ENCODE peak calls at places on chromosomes 1 and 21, in ten cellular contexts. One of them, this sample, is unnamed.

GRCh38 chr1:229716692-229717091 is 90.6 kb downstream of the URB2 start:
- DNase-seq in AG10803: no peak
- DNase-seq in OCI-LY7: no peak
- DNase-seq in iris pigment epithelial cell: no peak
- DNase-seq in ACHN: no peak
- DNase-seq in stimulated activated CD4-positive, alpha-beta T cell treated with anti-CD3 and anti-CD28 coated beads, Interleukin-1b, Interleukin-23, amount 100 ng/mL, for 4 hours: no peak
- DNase-seq in stimulated activated naive CD8-positive, alpha-beta T cell treated with anti-CD3 and anti-CD28 coated beads, Interleukin-15, Interleukin-2, amounts not matched to agents 100 U/mL and 50 U/mL, for 24 hours: no peak
- DNase-seq in SW480: no peak
- DNase-seq in tibial nerve: no peak
- DNase-seq in Right ventricle myocardium inferior: no peak
- DNase-seq in this sample: no peak

GRCh38 chr1:109923131-109923945 is 12.7 kb downstream of the CSF1 start:
- DNase-seq in stimulated activated naive CD8-positive, alpha-beta T cell treated with anti-CD3 and anti-CD28 coated beads, Interleukin-15, Interleukin-2, amounts not matched to agents 100 U/mL and 50 U/mL, for 24 hours: no peak
- DNase-seq in OCI-LY7: peak
- DNase-seq in Right ventricle myocardium inferior: no peak
- DNase-seq in tibial nerve: no peak
- DNase-seq in iris pigment epithelial cell: peak
- DNase-seq in SW480: peak
- DNase-seq in ACHN: no peak
- DNase-seq in AG10803: no peak
- DNase-seq in stimulated activated CD4-positive, alpha-beta T cell treated with anti-CD3 and anti-CD28 coated beads, Interleukin-1b, Interleukin-23, amount 100 ng/mL, for 4 hours: no peak
- DNase-seq in this sample: no peak

GRCh38 chr1:224331824-224332223 is 1.9 kb upstream of the NVL start:
- DNase-seq in AG10803: no peak
- DNase-seq in tibial nerve: no peak
- DNase-seq in iris pigment epithelial cell: no peak
- DNase-seq in ACHN: no peak
- DNase-seq in stimulated activated CD4-positive, alpha-beta T cell treated with anti-CD3 and anti-CD28 coated beads, Interleukin-1b, Interleukin-23, amount 100 ng/mL, for 4 hours: no peak
- DNase-seq in SW480: no peak
- DNase-seq in OCI-LY7: no peak
- DNase-seq in Right ventricle myocardium inferior: no peak
- DNase-seq in stimulated activated naive CD8-positive, alpha-beta T cell treated with anti-CD3 and anti-CD28 coated beads, Interleukin-15, Interleukin-2, amounts not matched to agents 100 U/mL and 50 U/mL, for 24 hours: no peak
- DNase-seq in this sample: no peak

GRCh38 chr1:9716404-9717192 is 65.1 kb downstream of the PIK3CD start:
- DNase-seq in SW480: no peak
- DNase-seq in stimulated activated naive CD8-positive, alpha-beta T cell treated with anti-CD3 and anti-CD28 coated beads, Interleukin-15, Interleukin-2, amounts not matched to agents 100 U/mL and 50 U/mL, for 24 hours: peak
- DNase-seq in ACHN: no peak
- DNase-seq in Right ventricle myocardium inferior: no peak
- DNase-seq in stimulated activated CD4-positive, alpha-beta T cell treated with anti-CD3 and anti-CD28 coated beads, Interleukin-1b, Interleukin-23, amount 100 ng/mL, for 4 hours: no peak
- DNase-seq in AG10803: no peak
- DNase-seq in tibial nerve: no peak
- DNase-seq in OCI-LY7: no peak
- DNase-seq in iris pigment epithelial cell: no peak
- DNase-seq in this sample: no peak

GRCh38 chr1:230005040-230005439 is 62.0 kb upstream of the GALNT2 start:
- DNase-seq in AG10803: no peak
- DNase-seq in stimulated activated CD4-positive, alpha-beta T cell treated with anti-CD3 and anti-CD28 coated beads, Interleukin-1b, Interleukin-23, amount 100 ng/mL, for 4 hours: no peak
- DNase-seq in iris pigment epithelial cell: no peak
- DNase-seq in Right ventricle myocardium inferior: no peak
- DNase-seq in ACHN: no peak
- DNase-seq in tibial nerve: no peak
- DNase-seq in SW480: no peak
- DNase-seq in OCI-LY7: no peak
- DNase-seq in stimulated activated naive CD8-positive, alpha-beta T cell treated with anti-CD3 and anti-CD28 coated beads, Interleukin-15, Interleukin-2, amounts not matched to agents 100 U/mL and 50 U/mL, for 24 hours: no peak
- DNase-seq in this sample: no peak

GRCh38 chr1:212512731-212513559 is 80.2 kb downstream of the NENF start:
- DNase-seq in Right ventricle myocardium inferior: no peak
- DNase-seq in SW480: peak
- DNase-seq in tibial nerve: no peak
- DNase-seq in iris pigment epithelial cell: no peak
- DNase-seq in AG10803: peak
- DNase-seq in OCI-LY7: no peak
- DNase-seq in stimulated activated CD4-positive, alpha-beta T cell treated with anti-CD3 and anti-CD28 coated beads, Interleukin-1b, Interleukin-23, amount 100 ng/mL, for 4 hours: no peak
- DNase-seq in ACHN: peak
- DNase-seq in stimulated activated naive CD8-positive, alpha-beta T cell treated with anti-CD3 and anti-CD28 coated beads, Interleukin-15, Interleukin-2, amounts not matched to agents 100 U/mL and 50 U/mL, for 24 hours: no peak
- DNase-seq in this sample: no peak

GRCh38 chr1:198001776-198002408 is 84.7 kb downstream of the LHX9 start:
- DNase-seq in stimulated activated naive CD8-positive, alpha-beta T cell treated with anti-CD3 and anti-CD28 coated beads, Interleukin-15, Interleukin-2, amounts not matched to agents 100 U/mL and 50 U/mL, for 24 hours: no peak
- DNase-seq in SW480: no peak
- DNase-seq in OCI-LY7: no peak
- DNase-seq in stimulated activated CD4-positive, alpha-beta T cell treated with anti-CD3 and anti-CD28 coated beads, Interleukin-1b, Interleukin-23, amount 100 ng/mL, for 4 hours: no peak
- DNase-seq in tibial nerve: no peak
- DNase-seq in iris pigment epithelial cell: peak
- DNase-seq in Right ventricle myocardium inferior: no peak
- DNase-seq in AG10803: peak
- DNase-seq in ACHN: no peak
- DNase-seq in this sample: no peak

GRCh38 chr1:54310439-54311328 is 95.5 kb downstream of the SSBP3 start:
- DNase-seq in Right ventricle myocardium inferior: no peak
- DNase-seq in ACHN: peak
- DNase-seq in stimulated activated naive CD8-positive, alpha-beta T cell treated with anti-CD3 and anti-CD28 coated beads, Interleukin-15, Interleukin-2, amounts not matched to agents 100 U/mL and 50 U/mL, for 24 hours: peak
- DNase-seq in AG10803: peak
- DNase-seq in iris pigment epithelial cell: peak
- DNase-seq in SW480: peak
- DNase-seq in stimulated activated CD4-positive, alpha-beta T cell treated with anti-CD3 and anti-CD28 coated beads, Interleukin-1b, Interleukin-23, amount 100 ng/mL, for 4 hours: peak
- DNase-seq in OCI-LY7: peak
- DNase-seq in tibial nerve: no peak
- DNase-seq in this sample: peak

GRCh38 chr21:42189860-42190491 is 29.0 kb upstream of the ABCG1 start:
- DNase-seq in ACHN: no peak
- DNase-seq in iris pigment epithelial cell: no peak
- DNase-seq in OCI-LY7: no peak
- DNase-seq in stimulated activated CD4-positive, alpha-beta T cell treated with anti-CD3 and anti-CD28 coated beads, Interleukin-1b, Interleukin-23, amount 100 ng/mL, for 4 hours: no peak
- DNase-seq in stimulated activated naive CD8-positive, alpha-beta T cell treated with anti-CD3 and anti-CD28 coated beads, Interleukin-15, Interleukin-2, amounts not matched to agents 100 U/mL and 50 U/mL, for 24 hours: no peak
- DNase-seq in AG10803: peak
- DNase-seq in Right ventricle myocardium inferior: no peak
- DNase-seq in tibial nerve: no peak
- DNase-seq in SW480: no peak
- DNase-seq in this sample: no peak

GRCh38 chr1:17098440-17099317 is 20.6 kb downstream of the PADI2 start:
- DNase-seq in Right ventricle myocardium inferior: no peak
- DNase-seq in tibial nerve: no peak
- DNase-seq in OCI-LY7: no peak
- DNase-seq in AG10803: peak
- DNase-seq in iris pigment epithelial cell: no peak
- DNase-seq in SW480: no peak
- DNase-seq in stimulated activated naive CD8-positive, alpha-beta T cell treated with anti-CD3 and anti-CD28 coated beads, Interleukin-15, Interleukin-2, amounts not matched to agents 100 U/mL and 50 U/mL, for 24 hours: no peak
- DNase-seq in ACHN: peak
- DNase-seq in stimulated activated CD4-positive, alpha-beta T cell treated with anti-CD3 and anti-CD28 coated beads, Interleukin-1b, Interleukin-23, amount 100 ng/mL, for 4 hours: no peak
- DNase-seq in this sample: no peak

GRCh38 chr1:60952566-60953215 is 129.7 kb upstream of the NFIA start:
- DNase-seq in AG10803: no peak
- DNase-seq in iris pigment epithelial cell: no peak
- DNase-seq in SW480: no peak
- DNase-seq in stimulated activated naive CD8-positive, alpha-beta T cell treated with anti-CD3 and anti-CD28 coated beads, Interleukin-15, Interleukin-2, amounts not matched to agents 100 U/mL and 50 U/mL, for 24 hours: no peak
- DNase-seq in tibial nerve: no peak
- DNase-seq in OCI-LY7: no peak
- DNase-seq in ACHN: no peak
- DNase-seq in stimulated activated CD4-positive, alpha-beta T cell treated with anti-CD3 and anti-CD28 coated beads, Interleukin-1b, Interleukin-23, amount 100 ng/mL, for 4 hours: no peak
- DNase-seq in Right ventricle myocardium inferior: no peak
- DNase-seq in this sample: no peak

GRCh38 chr1:214983126-214983869 is 99.2 kb upstream of the KCNK2 start:
- DNase-seq in AG10803: peak
- DNase-seq in tibial nerve: no peak
- DNase-seq in ACHN: no peak
- DNase-seq in stimulated activated naive CD8-positive, alpha-beta T cell treated with anti-CD3 and anti-CD28 coated beads, Interleukin-15, Interleukin-2, amounts not matched to agents 100 U/mL and 50 U/mL, for 24 hours: no peak
- DNase-seq in SW480: peak
- DNase-seq in stimulated activated CD4-positive, alpha-beta T cell treated with anti-CD3 and anti-CD28 coated beads, Interleukin-1b, Interleukin-23, amount 100 ng/mL, for 4 hours: no peak
- DNase-seq in iris pigment epithelial cell: peak
- DNase-seq in Right ventricle myocardium inferior: no peak
- DNase-seq in OCI-LY7: no peak
- DNase-seq in this sample: no peak

GRCh38 chr1:193569696-193570269 is 383.4 kb upstream of the B3GALT2 start:
- DNase-seq in iris pigment epithelial cell: peak
- DNase-seq in OCI-LY7: no peak
- DNase-seq in ACHN: peak
- DNase-seq in Right ventricle myocardium inferior: no peak
- DNase-seq in stimulated activated CD4-positive, alpha-beta T cell treated with anti-CD3 and anti-CD28 coated beads, Interleukin-1b, Interleukin-23, amount 100 ng/mL, for 4 hours: no peak
- DNase-seq in SW480: no peak
- DNase-seq in tibial nerve: no peak
- DNase-seq in AG10803: peak
- DNase-seq in stimulated activated naive CD8-positive, alpha-beta T cell treated with anti-CD3 and anti-CD28 coated beads, Interleukin-15, Interleukin-2, amounts not matched to agents 100 U/mL and 50 U/mL, for 24 hours: no peak
- DNase-seq in this sample: no peak

GRCh38 chr1:55215194-55216021 is at the start of gene USP24:
- DNase-seq in ACHN: peak
- DNase-seq in iris pigment epithelial cell: peak
- DNase-seq in stimulated activated naive CD8-positive, alpha-beta T cell treated with anti-CD3 and anti-CD28 coated beads, Interleukin-15, Interleukin-2, amounts not matched to agents 100 U/mL and 50 U/mL, for 24 hours: peak
- DNase-seq in AG10803: peak
- DNase-seq in OCI-LY7: peak
- DNase-seq in Right ventricle myocardium inferior: peak
- DNase-seq in stimulated activated CD4-positive, alpha-beta T cell treated with anti-CD3 and anti-CD28 coated beads, Interleukin-1b, Interleukin-23, amount 100 ng/mL, for 4 hours: peak
- DNase-seq in tibial nerve: peak
- DNase-seq in SW480: peak
- DNase-seq in this sample: peak

GRCh38 chr1:52683367-52683940 is 14.7 kb downstream of the COA7 start:
- DNase-seq in OCI-LY7: no peak
- DNase-seq in Right ventricle myocardium inferior: no peak
- DNase-seq in ACHN: no peak
- DNase-seq in AG10803: no peak
- DNase-seq in SW480: no peak
- DNase-seq in stimulated activated CD4-positive, alpha-beta T cell treated with anti-CD3 and anti-CD28 coated beads, Interleukin-1b, Interleukin-23, amount 100 ng/mL, for 4 hours: no peak
- DNase-seq in iris pigment epithelial cell: no peak
- DNase-seq in stimulated activated naive CD8-positive, alpha-beta T cell treated with anti-CD3 and anti-CD28 coated beads, Interleukin-15, Interleukin-2, amounts not matched to agents 100 U/mL and 50 U/mL, for 24 hours: no peak
- DNase-seq in tibial nerve: no peak
- DNase-seq in this sample: no peak

GRCh38 chr21:32330784-32331311 is 32.2 kb downstream of the MRAP start:
- DNase-seq in AG10803: no peak
- DNase-seq in OCI-LY7: no peak
- DNase-seq in stimulated activated CD4-positive, alpha-beta T cell treated with anti-CD3 and anti-CD28 coated beads, Interleukin-1b, Interleukin-23, amount 100 ng/mL, for 4 hours: no peak
- DNase-seq in tibial nerve: no peak
- DNase-seq in iris pigment epithelial cell: no peak
- DNase-seq in SW480: peak
- DNase-seq in stimulated activated naive CD8-positive, alpha-beta T cell treated with anti-CD3 and anti-CD28 coated beads, Interleukin-15, Interleukin-2, amounts not matched to agents 100 U/mL and 50 U/mL, for 24 hours: no peak
- DNase-seq in Right ventricle myocardium inferior: no peak
- DNase-seq in ACHN: no peak
- DNase-seq in this sample: no peak

GRCh38 chr1:156841289-156841855 is 17.5 kb downstream of the INSRR start:
- DNase-seq in AG10803: no peak
- DNase-seq in tibial nerve: no peak
- DNase-seq in Right ventricle myocardium inferior: no peak
- DNase-seq in ACHN: no peak
- DNase-seq in OCI-LY7: no peak
- DNase-seq in stimulated activated CD4-positive, alpha-beta T cell treated with anti-CD3 and anti-CD28 coated beads, Interleukin-1b, Interleukin-23, amount 100 ng/mL, for 4 hours: no peak
- DNase-seq in stimulated activated naive CD8-positive, alpha-beta T cell treated with anti-CD3 and anti-CD28 coated beads, Interleukin-15, Interleukin-2, amounts not matched to agents 100 U/mL and 50 U/mL, for 24 hours: no peak
- DNase-seq in iris pigment epithelial cell: no peak
- DNase-seq in SW480: no peak
- DNase-seq in this sample: no peak

GRCh38 chr21:31564439-31564838 is 95.1 kb upstream of the SOD1 start:
- DNase-seq in stimulated activated naive CD8-positive, alpha-beta T cell treated with anti-CD3 and anti-CD28 coated beads, Interleukin-15, Interleukin-2, amounts not matched to agents 100 U/mL and 50 U/mL, for 24 hours: no peak
- DNase-seq in OCI-LY7: no peak
- DNase-seq in Right ventricle myocardium inferior: no peak
- DNase-seq in AG10803: no peak
- DNase-seq in SW480: no peak
- DNase-seq in iris pigment epithelial cell: peak
- DNase-seq in tibial nerve: no peak
- DNase-seq in stimulated activated CD4-positive, alpha-beta T cell treated with anti-CD3 and anti-CD28 coated beads, Interleukin-1b, Interleukin-23, amount 100 ng/mL, for 4 hours: no peak
- DNase-seq in ACHN: peak
- DNase-seq in this sample: no peak

GRCh38 chr1:4045397-4046010 is 145.4 kb upstream of the C1orf174 start:
- DNase-seq in stimulated activated naive CD8-positive, alpha-beta T cell treated with anti-CD3 and anti-CD28 coated beads, Interleukin-15, Interleukin-2, amounts not matched to agents 100 U/mL and 50 U/mL, for 24 hours: no peak
- DNase-seq in stimulated activated CD4-positive, alpha-beta T cell treated with anti-CD3 and anti-CD28 coated beads, Interleukin-1b, Interleukin-23, amount 100 ng/mL, for 4 hours: no peak
- DNase-seq in tibial nerve: no peak
- DNase-seq in SW480: no peak
- DNase-seq in AG10803: no peak
- DNase-seq in iris pigment epithelial cell: no peak
- DNase-seq in ACHN: no peak
- DNase-seq in OCI-LY7: peak
- DNase-seq in Right ventricle myocardium inferior: no peak
- DNase-seq in this sample: no peak

GRCh38 chr1:47617381-47618221 is 179.8 kb downstream of the FOXD2 start:
- DNase-seq in Right ventricle myocardium inferior: no peak
- DNase-seq in tibial nerve: no peak
- DNase-seq in OCI-LY7: no peak
- DNase-seq in stimulated activated CD4-positive, alpha-beta T cell treated with anti-CD3 and anti-CD28 coated beads, Interleukin-1b, Interleukin-23, amount 100 ng/mL, for 4 hours: no peak
- DNase-seq in iris pigment epithelial cell: no peak
- DNase-seq in SW480: no peak
- DNase-seq in stimulated activated naive CD8-positive, alpha-beta T cell treated with anti-CD3 and anti-CD28 coated beads, Interleukin-15, Interleukin-2, amounts not matched to agents 100 U/mL and 50 U/mL, for 24 hours: no peak
- DNase-seq in AG10803: no peak
- DNase-seq in ACHN: no peak
- DNase-seq in this sample: no peak

GRCh38 chr21:15841856-15842564 is 112.2 kb downstream of the USP25 start:
- DNase-seq in iris pigment epithelial cell: peak
- DNase-seq in AG10803: peak
- DNase-seq in ACHN: peak
- DNase-seq in OCI-LY7: no peak
- DNase-seq in Right ventricle myocardium inferior: no peak
- DNase-seq in SW480: no peak
- DNase-seq in tibial nerve: no peak
- DNase-seq in stimulated activated naive CD8-positive, alpha-beta T cell treated with anti-CD3 and anti-CD28 coated beads, Interleukin-15, Interleukin-2, amounts not matched to agents 100 U/mL and 50 U/mL, for 24 hours: no peak
- DNase-seq in stimulated activated CD4-positive, alpha-beta T cell treated with anti-CD3 and anti-CD28 coated beads, Interleukin-1b, Interleukin-23, amount 100 ng/mL, for 4 hours: no peak
- DNase-seq in this sample: no peak

GRCh38 chr21:41754481-41754891 is 12.4 kb downstream of the RIPK4 start:
- DNase-seq in stimulated activated CD4-positive, alpha-beta T cell treated with anti-CD3 and anti-CD28 coated beads, Interleukin-1b, Interleukin-23, amount 100 ng/mL, for 4 hours: no peak
- DNase-seq in SW480: no peak
- DNase-seq in Right ventricle myocardium inferior: no peak
- DNase-seq in AG10803: no peak
- DNase-seq in tibial nerve: no peak
- DNase-seq in iris pigment epithelial cell: no peak
- DNase-seq in stimulated activated naive CD8-positive, alpha-beta T cell treated with anti-CD3 and anti-CD28 coated beads, Interleukin-15, Interleukin-2, amounts not matched to agents 100 U/mL and 50 U/mL, for 24 hours: no peak
- DNase-seq in ACHN: no peak
- DNase-seq in OCI-LY7: no peak
- DNase-seq in this sample: no peak

GRCh38 chr1:6220236-6220635 is 14.3 kb downstream of the RNF207 start:
- DNase-seq in stimulated activated CD4-positive, alpha-beta T cell treated with anti-CD3 and anti-CD28 coated beads, Interleukin-1b, Interleukin-23, amount 100 ng/mL, for 4 hours: no peak
- DNase-seq in stimulated activated naive CD8-positive, alpha-beta T cell treated with anti-CD3 and anti-CD28 coated beads, Interleukin-15, Interleukin-2, amounts not matched to agents 100 U/mL and 50 U/mL, for 24 hours: no peak
- DNase-seq in SW480: no peak
- DNase-seq in Right ventricle myocardium inferior: no peak
- DNase-seq in ACHN: no peak
- DNase-seq in OCI-LY7: no peak
- DNase-seq in AG10803: no peak
- DNase-seq in iris pigment epithelial cell: no peak
- DNase-seq in tibial nerve: no peak
- DNase-seq in this sample: no peak